ENCODE peak calls at places on chromosomes 6 and 20, in four cellular contexts. T is GM12878, X is GM12891, G is K562. L is an unnamed sample.

GRCh38 chr20:48544402-48545333 is 283.1 kb downstream of the PREX1 start:
- DNase-seq in T (no peak), X (no peak), G (no peak), L (no peak)

GRCh38 chr6:157728183-157728881 is 94.7 kb upstream of the SNX9 start:
- DNase-seq in X (no peak), T (no peak), G (no peak), L (no peak)

GRCh38 chr20:44678247-44678646 is 26.7 kb upstream of the ADA start:
- DNase-seq in G (no peak), T (no peak), X (no peak), L (no peak)

GRCh38 chr6:18203786-18204185 is 48.6 kb downstream of the KDM1B start:
- DNase-seq in T (no peak), X (no peak), G (no peak), L (no peak)

GRCh38 chr20:21184810-21185209 is 58.9 kb downstream of the KIZ start:
- DNase-seq in T (no peak), X (no peak), G (no peak), L (no peak)

GRCh38 chr6:74073429-74073828 is 377.4 kb downstream of the CD109 start:
- DNase-seq in T (no peak), X (no peak), G (no peak), L (no peak)

GRCh38 chr6:1678966-1679690 is 69.4 kb downstream of the FOXC1 start:
- DNase-seq in T (no peak), X (no peak), G (no peak), L (no peak)

GRCh38 chr6:4017847-4018193 is 61.1 kb downstream of the FAM217A start:
- DNase-seq in T (no peak), X (no peak), G (no peak), L (no peak)

GRCh38 chr6:90175627-90176538 is 120.8 kb downstream of the BACH2 start:
- DNase-seq in G (no peak), X (no peak), T (no peak), L (no peak)

GRCh38 chr20:5531318-5532081 is 214.7 kb upstream of the PROKR2 start:
- DNase-seq in T (no peak), G (no peak), X (no peak), L (no peak)

GRCh38 chr20:33993800-33994623 is at the start of gene RALY:
- DNase-seq in X (peak; percentile 72), G (peak; percentile 73), T (no peak), L (peak; percentile 73)

GRCh38 chr6:142605922-142606321 is 304.1 kb downstream of the ADGRG6 start:
- DNase-seq in G (no peak), X (no peak), T (no peak), L (no peak)

GRCh38 chr6:166253277-166254229 is 54.6 kb downstream of the PRR18 start:
- DNase-seq in G (no peak), T (no peak), X (no peak), L (no peak)

GRCh38 chr6:61606500-61606899 is 679.5 kb downstream of the KHDRBS2 start:
- DNase-seq in X (no peak), T (no peak), G (no peak), L (no peak)

GRCh38 chr6:53464942-53465460 is 79.9 kb downstream of the GCLC start:
- DNase-seq in X (no peak), T (no peak), G (no peak), L (no peak)

GRCh38 chr6:17103715-17104114 is 1.9 kb downstream of the STMND1 start:
- DNase-seq in T (no peak), G (no peak), X (no peak), L (no peak)

GRCh38 chr6:165616116-165616515 is 46.9 kb downstream of the PDE10A start:
- DNase-seq in X (no peak), G (no peak), T (no peak), L (no peak)

GRCh38 chr6:23692184-23692583 is 433.8 kb upstream of the NRSN1 start:
- DNase-seq in G (no peak), T (no peak), X (no peak), L (no peak)

GRCh38 chr6:36290668-36291620 is 21.1 kb downstream of the PNPLA1 start:
- DNase-seq in G (peak; percentile 51), X (no peak), T (no peak), L (no peak)

GRCh38 chr6:28401172-28401571 is 1.6 kb upstream of the ZSCAN12 start:
- DNase-seq in X (no peak), T (no peak), G (no peak), L (no peak)

GRCh38 chr20:3405139-3405538 is 2.3 kb downstream of the DNAAF9 start:
- DNase-seq in T (no peak), G (no peak), X (no peak), L (no peak)

GRCh38 chr6:142842423-142843261 is 102.3 kb downstream of the HIVEP2 start:
- DNase-seq in G (no peak), T (peak; percentile 97), X (no peak), L (no peak)

GRCh38 chr6:24489881-24490280 is 503 bp upstream of the GPLD1 start:
- DNase-seq in X (no peak), G (no peak), T (no peak), L (no peak)

GRCh38 chr6:104606361-104606760 is 253.4 kb downstream of the HACE1 start:
- DNase-seq in G (no peak), T (no peak), X (no peak), L (no peak)

GRCh38 chr20:1882026-1882425 is 13.2 kb upstream of the SIRPA start:
- DNase-seq in T (no peak), X (no peak), G (no peak), L (no peak)

GRCh38 chr20:40584128-40584819 is 104.8 kb downstream of the MAFB start:
- DNase-seq in X (no peak), T (no peak), G (no peak), L (no peak)

GRCh38 chr20:13422637-13423036 is 201.6 kb downstream of the ISM1 start:
- DNase-seq in T (no peak), G (no peak), X (no peak), L (no peak)

GRCh38 chr20:610130-611046 is at the start of gene TCF15:
- DNase-seq in T (no peak), G (peak; percentile 98), X (peak; percentile 54), L (no peak)
- TF ChIP-seq POLR2A in T (no peak), G (no peak), X (no peak), L (no peak)

GRCh38 chr6:71466362-71466761 is 177.8 kb downstream of the OGFRL1 start:
- DNase-seq in G (no peak), T (no peak), X (no peak), L (no peak)
- TF ChIP-seq TAF1 in G (no peak), T (no peak), X (no peak), L (no peak)

GRCh38 chr6:33248932-33249731 is 22.5 kb downstream of the VPS52 start:
- DNase-seq in X (peak; percentile 80), G (peak; percentile 97), T (peak; percentile 99), L (peak; percentile 80)
- TF ChIP-seq POLR2A in X (peak; percentile 92), G (peak; percentile 96), T (peak; percentile 94), L (peak; percentile 96)

GRCh38 chr6:113591896-113592827 is 265.0 kb upstream of the MARCKS start:
- DNase-seq in G (no peak), T (no peak), X (no peak), L (no peak)
- TF ChIP-seq TAF1 in G (no peak), T (no peak), X (no peak), L (no peak)

DNA sequence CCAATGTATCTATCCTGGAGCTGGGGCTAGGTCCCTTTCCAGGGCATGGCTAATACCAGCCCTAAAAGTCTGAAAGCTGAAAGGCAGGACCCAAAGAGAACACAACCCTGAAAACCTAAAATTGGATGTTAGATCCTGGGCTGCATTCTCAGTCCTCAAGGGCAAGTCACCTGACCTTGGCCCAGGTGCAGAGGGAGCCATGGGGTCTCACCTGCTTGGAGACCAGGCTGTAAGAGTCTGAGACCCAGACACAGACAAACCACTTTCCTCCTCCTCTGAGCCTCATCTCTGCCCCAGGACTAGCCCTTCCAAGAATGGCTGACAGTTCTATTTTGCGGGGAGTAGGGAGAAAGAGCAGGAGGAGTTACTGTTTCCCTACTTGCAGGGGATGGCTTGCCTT is 60.0 kb downstream of the EFCAB8 start:
- DNase-seq in X (no peak), G (no peak), T (no peak), L (no peak)
- TF ChIP-seq POLR2A in X (no peak), G (no peak), T (no peak), L (no peak)

GRCh38 chr6:168193816-168194701 is 115.0 kb upstream of the FRMD1 start:
- DNase-seq in X (no peak), T (no peak), G (peak; percentile 40), L (no peak)
- TF ChIP-seq TAF1 in X (no peak), T (no peak), G (no peak), L (no peak)

GRCh38 chr6:43868467-43868866 is 98.5 kb downstream of the VEGFA start:
- DNase-seq in T (no peak), G (no peak), X (no peak), L (no peak)
- TF ChIP-seq POLR2A in T (no peak), G (no peak), X (no peak), L (no peak)

DNA sequence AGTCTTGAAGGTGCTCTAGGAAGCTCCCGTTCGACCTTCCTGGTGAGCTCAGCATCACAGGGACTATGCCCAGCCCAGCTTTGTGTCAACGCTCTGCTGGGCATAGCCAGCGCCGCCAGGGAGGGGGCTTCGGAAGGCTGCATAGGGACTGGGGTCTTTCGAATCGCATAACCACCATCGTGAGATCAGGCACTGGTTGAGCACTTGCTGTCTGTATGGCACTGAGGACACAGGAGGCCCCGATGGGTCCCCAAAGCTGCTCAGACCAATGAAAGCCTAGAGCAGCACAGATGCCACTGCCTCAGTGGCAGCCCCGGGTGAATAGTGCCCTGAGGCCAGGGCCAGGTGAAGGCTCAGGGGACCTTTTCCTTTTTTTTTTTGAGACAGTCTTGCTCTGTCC is 96.7 kb downstream of the TAF4 start:
- DNase-seq in T (no peak), G (no peak), X (no peak), L (no peak)
- TF ChIP-seq TAF1 in T (no peak), G (no peak), X (no peak), L (no peak)

GRCh38 chr6:112253842-112254816 is at the start of gene LAMA4:
- DNase-seq in T (no peak), G (no peak), X (no peak), L (no peak)
- TF ChIP-seq POLR2A in T (no peak), G (no peak), X (no peak), L (no peak)

GRCh38 chr6:116015983-116016382 is 44.7 kb downstream of the FRK start:
- DNase-seq in X (no peak), T (no peak), G (no peak), L (no peak)
- TF ChIP-seq TAF1 in X (no peak), T (no peak), G (no peak), L (no peak)

L was measured in GM12892.